ENCODE peak calls at places on chromosome 9, in seven cellular contexts. One of them, this sample, is unnamed.

GRCh38 chr9:130198501-130199179 is 26.4 kb downstream of the NCS1 start:
- DNase-seq in left lobe of liver: no peak
- DNase-seq in LoVo: no peak
- DNase-seq in stimulated activated CD8-positive, alpha-beta memory T cell treated with anti-CD3 and anti-CD28 coated beads, Interleukin-15, amount 100 ng/mL, for 4 hours: no peak
- DNase-seq in brain pericyte: no peak
- DNase-seq in T-cell: no peak
- DNase-seq in dermis blood vessel endothelial cell: no peak
- DNase-seq in this sample: no peak

GRCh38 chr9:96156578-96156977 is 145.4 kb downstream of the HSD17B3 start:
- DNase-seq in left lobe of liver: no peak
- DNase-seq in LoVo: no peak
- DNase-seq in stimulated activated CD8-positive, alpha-beta memory T cell treated with anti-CD3 and anti-CD28 coated beads, Interleukin-15, amount 100 ng/mL, for 4 hours: no peak
- DNase-seq in brain pericyte: no peak
- DNase-seq in T-cell: no peak
- DNase-seq in dermis blood vessel endothelial cell: no peak
- DNase-seq in this sample: no peak

GRCh38 chr9:11135856-11136255 is 523.1 kb upstream of the PTPRD start:
- DNase-seq in left lobe of liver: no peak
- DNase-seq in LoVo: no peak
- DNase-seq in stimulated activated CD8-positive, alpha-beta memory T cell treated with anti-CD3 and anti-CD28 coated beads, Interleukin-15, amount 100 ng/mL, for 4 hours: no peak
- DNase-seq in brain pericyte: no peak
- DNase-seq in T-cell: no peak
- DNase-seq in dermis blood vessel endothelial cell: no peak
- DNase-seq in this sample: no peak

GRCh38 chr9:14278291-14278721 is 35.6 kb downstream of the NFIB start:
- DNase-seq in left lobe of liver: no peak
- DNase-seq in LoVo: no peak
- DNase-seq in stimulated activated CD8-positive, alpha-beta memory T cell treated with anti-CD3 and anti-CD28 coated beads, Interleukin-15, amount 100 ng/mL, for 4 hours: no peak
- DNase-seq in brain pericyte: no peak
- DNase-seq in T-cell: no peak
- DNase-seq in dermis blood vessel endothelial cell: peak
- DNase-seq in this sample: no peak

GRCh38 chr9:16030513-16031185 is 477.8 kb downstream of the CCDC171 start:
- DNase-seq in left lobe of liver: no peak
- DNase-seq in LoVo: peak
- DNase-seq in stimulated activated CD8-positive, alpha-beta memory T cell treated with anti-CD3 and anti-CD28 coated beads, Interleukin-15, amount 100 ng/mL, for 4 hours: no peak
- DNase-seq in brain pericyte: peak
- DNase-seq in T-cell: no peak
- DNase-seq in dermis blood vessel endothelial cell: no peak
- DNase-seq in this sample: peak

GRCh38 chr9:134431626-134432025 is 105.4 kb downstream of the RXRA start:
- DNase-seq in left lobe of liver: no peak
- DNase-seq in LoVo: no peak
- DNase-seq in stimulated activated CD8-positive, alpha-beta memory T cell treated with anti-CD3 and anti-CD28 coated beads, Interleukin-15, amount 100 ng/mL, for 4 hours: no peak
- DNase-seq in brain pericyte: no peak
- DNase-seq in T-cell: no peak
- DNase-seq in dermis blood vessel endothelial cell: no peak
- DNase-seq in this sample: no peak

GRCh38 chr9:137168907-137169763 is 716 bp downstream of the LRRC26 start:
- DNase-seq in left lobe of liver: no peak
- DNase-seq in LoVo: peak
- DNase-seq in stimulated activated CD8-positive, alpha-beta memory T cell treated with anti-CD3 and anti-CD28 coated beads, Interleukin-15, amount 100 ng/mL, for 4 hours: no peak
- DNase-seq in brain pericyte: no peak
- DNase-seq in T-cell: no peak
- DNase-seq in dermis blood vessel endothelial cell: peak
- DNase-seq in this sample: peak

GRCh38 chr9:18520395-18520794 is 46.4 kb downstream of the ADAMTSL1 start:
- DNase-seq in left lobe of liver: no peak
- DNase-seq in LoVo: no peak
- DNase-seq in stimulated activated CD8-positive, alpha-beta memory T cell treated with anti-CD3 and anti-CD28 coated beads, Interleukin-15, amount 100 ng/mL, for 4 hours: no peak
- DNase-seq in brain pericyte: no peak
- DNase-seq in T-cell: no peak
- DNase-seq in dermis blood vessel endothelial cell: no peak
- DNase-seq in this sample: no peak

GRCh38 chr9:98087420-98088354 is 31.2 kb downstream of the NANS start:
- DNase-seq in left lobe of liver: no peak
- DNase-seq in LoVo: no peak
- DNase-seq in stimulated activated CD8-positive, alpha-beta memory T cell treated with anti-CD3 and anti-CD28 coated beads, Interleukin-15, amount 100 ng/mL, for 4 hours: no peak
- DNase-seq in brain pericyte: no peak
- DNase-seq in T-cell: no peak
- DNase-seq in dermis blood vessel endothelial cell: peak
- DNase-seq in this sample: no peak

GRCh38 chr9:104931256-104931655 is 3.3 kb upstream of the ABCA1 start:
- DNase-seq in left lobe of liver: no peak
- DNase-seq in LoVo: no peak
- DNase-seq in stimulated activated CD8-positive, alpha-beta memory T cell treated with anti-CD3 and anti-CD28 coated beads, Interleukin-15, amount 100 ng/mL, for 4 hours: no peak
- DNase-seq in brain pericyte: no peak
- DNase-seq in T-cell: no peak
- DNase-seq in dermis blood vessel endothelial cell: no peak
- DNase-seq in this sample: no peak

GRCh38 chr9:113150670-113151591 is at the start of gene SLC31A2:
- DNase-seq in left lobe of liver: peak
- DNase-seq in LoVo: peak
- DNase-seq in stimulated activated CD8-positive, alpha-beta memory T cell treated with anti-CD3 and anti-CD28 coated beads, Interleukin-15, amount 100 ng/mL, for 4 hours: peak
- DNase-seq in brain pericyte: no peak
- DNase-seq in T-cell: peak
- DNase-seq in dermis blood vessel endothelial cell: peak
- DNase-seq in this sample: peak